ENCODE peak calls at places on chromosomes 7 and 10, in ten cellular contexts. N is AG08395; S is M059J; C is amygdala; X is H4; R is stimulated activated CD4-positive, alpha-beta T cell treated with anti-CD3 and anti-CD28 coated beads, Interleukin-2, amount 100 ng/mL, for 24 hours; J is hypothalamus; D is A549; P is left ventricle myocardium superior; I is caudate nucleus. Z is an unnamed sample.

GRCh38 chr10:125882596-125882995 is 1.5 kb upstream of the DHX32 start:
- DNase-seq in S (no peak), X (no peak), I (no peak), P (no peak), R (no peak), C (no peak), J (no peak), D (no peak), N (no peak), Z (no peak)

GRCh38 chr7:80584778-80585177 is 53.7 kb upstream of the CD36 start:
- DNase-seq in N (no peak), S (peak; percentile 53), D (peak; percentile 28), R (no peak), C (no peak), I (no peak), J (no peak), X (peak; percentile 78), P (no peak), Z (no peak)

GRCh38 chr10:133275683-133276092 is 980 bp downstream of the ADAM8 start:
- DNase-seq in D (no peak), R (peak; percentile 66), I (no peak), J (no peak), C (no peak), S (no peak), P (no peak), N (no peak), X (no peak), Z (no peak)

GRCh38 chr7:35652124-35652523 is 42.8 kb downstream of the HERPUD2 start:
- DNase-seq in N (no peak), R (peak; percentile 7), D (no peak), P (no peak), X (no peak), J (no peak), C (no peak), S (no peak), I (no peak), Z (no peak)

GRCh38 chr10:56109454-56109853 is 251.6 kb downstream of the ZWINT start:
- DNase-seq in D (no peak), I (no peak), J (no peak), C (no peak), N (no peak), X (no peak), P (no peak), S (no peak), R (no peak), Z (no peak)

GRCh38 chr10:132120734-132121510 is 55.2 kb downstream of the JAKMIP3 start:
- DNase-seq in P (peak; percentile 18), C (no peak), N (no peak), D (no peak), I (no peak), R (no peak), S (no peak), X (no peak), J (no peak), Z (peak; percentile 2)

GRCh38 chr7:21620054-21620453 is 77.2 kb downstream of the DNAH11 start:
- DNase-seq in D (no peak), S (no peak), I (no peak), R (no peak), P (no peak), C (no peak), J (no peak), N (no peak), X (no peak), Z (no peak)

GRCh38 chr7:77339726-77340125 is 76.4 kb downstream of the GSAP start:
- DNase-seq in P (no peak), C (no peak), D (no peak), I (no peak), N (no peak), S (no peak), X (no peak), R (no peak), J (no peak), Z (no peak)

GRCh38 chr10:36704124-36704523 is 421.3 kb upstream of the ANKRD30A start:
- DNase-seq in D (no peak), P (no peak), X (no peak), C (no peak), N (no peak), I (no peak), S (no peak), R (no peak), J (no peak), Z (no peak)

GRCh38 chr10:125156739-125157472 is 3.5 kb downstream of the CTBP2 start:
- DNase-seq in I (no peak), S (no peak), N (no peak), X (no peak), C (no peak), J (no peak), R (no peak), P (no peak), D (no peak), Z (no peak)

GRCh38 chr7:103704701-103705100 is 258.7 kb upstream of the SLC26A5 start:
- DNase-seq in I (no peak), N (no peak), D (no peak), J (no peak), X (no peak), R (no peak), S (no peak), C (no peak), P (no peak), Z (no peak)

GRCh38 chr10:3071405-3072198 is 4.3 kb downstream of the PFKP start:
- DNase-seq in P (no peak), R (peak; percentile 47), J (no peak), X (peak; percentile 82), S (peak; percentile 92), C (no peak), I (no peak), N (peak; percentile 79), D (peak; percentile 85), Z (no peak)

GRCh38 chr7:681551-682307 is 44.8 kb upstream of the DNAAF5 start:
- DNase-seq in N (no peak), X (no peak), R (no peak), S (no peak), D (no peak), I (no peak), C (no peak), J (no peak), P (no peak), Z (no peak)

GRCh38 chr10:75582102-75582501 is 150.7 kb downstream of the LRMDA start:
- DNase-seq in C (no peak), X (no peak), S (no peak), R (no peak), I (no peak), D (no peak), P (no peak), N (no peak), J (no peak), Z (no peak)

GRCh38 chr10:3467052-3467906 is 294.7 kb upstream of the PITRM1 start:
- DNase-seq in C (no peak), X (peak; percentile 96), N (peak; percentile 79), D (peak; percentile 98), R (no peak), I (no peak), J (no peak), S (peak; percentile 93), P (peak; percentile 84), Z (no peak)

Z was measured in T-helper 17 cell.